ENCODE peak calls at places on chromosomes 7 and 10, in ten cellular contexts. T, J, R, I, H, X, P, B, Z and N are unnamed samples.

GRCh38 chr10:126290232-126290631 is 98.0 kb downstream of the ADAM12 start:
- DNase-seq in T (no peak), J (no peak), R (no peak), I (no peak), H (no peak), X (no peak), P (no peak), B (no peak), Z (no peak), N (no peak)

GRCh38 chr7:120993575-120994191 is 5.2 kb downstream of the CPED1 start:
- DNase-seq in T (no peak), J (no peak), R (no peak), I (no peak), H (no peak), X (no peak), P (no peak), B (no peak), Z (no peak), N (no peak)

GRCh38 chr10:46270086-46270811 is 16.5 kb upstream of the ANTXRL start:
- DNase-seq in T (no peak), J (no peak), R (no peak), I (no peak), H (no peak), X (no peak), P (no peak), B (no peak), Z (no peak), N (no peak)

GRCh38 chr10:48536916-48537890 is 67.7 kb downstream of the ARHGAP22 start:
- DNase-seq in T (no peak), J (no peak), R (no peak), I (no peak), H (no peak), X (no peak), P (no peak), B (no peak), Z (no peak), N (no peak)

GRCh38 chr10:71323407-71323806 is 4.3 kb downstream of the SLC29A3 start:
- DNase-seq in T (no peak), J (no peak), R (no peak), I (no peak), H (no peak), X (no peak), P (peak), B (no peak), Z (no peak), N (no peak)

GRCh38 chr7:38373155-38373554 is 99.7 kb upstream of the TARP start:
- DNase-seq in T (no peak), J (no peak), R (no peak), I (no peak), H (no peak), X (no peak), P (no peak), B (no peak), Z (no peak), N (no peak)

GRCh38 chr10:118543714-118544400 is 51.6 kb downstream of the PRLHR start:
- DNase-seq in T (no peak), J (peak), R (no peak), I (peak), H (peak), X (no peak), P (peak), B (no peak), Z (peak), N (peak)

GRCh38 chr10:8392216-8392615 is 337.7 kb downstream of the GATA3 start:
- DNase-seq in T (no peak), J (no peak), R (no peak), I (no peak), H (no peak), X (no peak), P (no peak), B (no peak), Z (no peak), N (no peak)

GRCh38 chr10:73648975-73649829 is 6.6 kb downstream of the SYNPO2L start:
- DNase-seq in T (no peak), J (no peak), R (no peak), I (no peak), H (no peak), X (no peak), P (no peak), B (no peak), Z (no peak), N (no peak)

GRCh38 chr7:84102213-84102612 is 92.4 kb downstream of the SEMA3A start:
- DNase-seq in T (no peak), J (no peak), R (no peak), I (no peak), H (no peak), X (no peak), P (no peak), B (no peak), Z (no peak), N (no peak)

GRCh38 chr7:74165867-74166593 is 8.1 kb upstream of the EIF4H start:
- DNase-seq in T (no peak), J (no peak), R (no peak), I (no peak), H (no peak), X (no peak), P (no peak), B (no peak), Z (no peak), N (no peak)

GRCh38 chr7:55133630-55134392 is 115.0 kb downstream of the EGFR start:
- DNase-seq in T (no peak), J (no peak), R (peak), I (no peak), H (no peak), X (no peak), P (no peak), B (no peak), Z (peak), N (no peak)

GRCh38 chr10:78319371-78319770 is 285.7 kb downstream of the RPS24 start:
- DNase-seq in T (no peak), J (no peak), R (no peak), I (no peak), H (no peak), X (no peak), P (no peak), B (no peak), Z (no peak), N (no peak)